ENCODE peak calls at places on chromosomes 2 and 18, in four cellular contexts. T is stimulated activated CD4-positive, alpha-beta T cell treated with anti-CD3 and anti-CD28 coated beads, Interleukin-12 subunit alpha, Interleukin-12 subunit beta, amount 100 ng/mL, for 4 hours; Q is GM13976; K is pons. H is an unnamed sample.

GRCh38 chr2:100236166-100236565 is 86.1 kb downstream of the LONRF2 start:
- DNase-seq in T (no peak), Q (no peak), K (no peak), H (no peak)

GRCh38 chr2:67579791-67580190 is 182.7 kb downstream of the ETAA1 start:
- DNase-seq in T (no peak), Q (no peak), K (no peak), H (no peak)

GRCh38 chr2:29895296-29895695 is 26.1 kb downstream of the ALK start:
- DNase-seq in T (no peak), K (peak), Q (no peak), H (no peak)

GRCh38 chr18:79537758-79538157 is 141.8 kb upstream of the CTDP1 start:
- DNase-seq in T (no peak), K (no peak), Q (no peak), H (no peak)

GRCh38 chr2:235011929-235012631 is 60.3 kb downstream of the SH3BP4 start:
- DNase-seq in K (no peak), Q (no peak), T (no peak), H (no peak)

GRCh38 chr2:166972418-166972817 is 84.1 kb downstream of the XIRP2 start:
- DNase-seq in K (no peak), Q (no peak), T (no peak), H (no peak)

GRCh38 chr2:186891219-186891621 is 42.2 kb upstream of the ZSWIM2 start:
- DNase-seq in K (no peak), Q (no peak), T (no peak), H (no peak)

GRCh38 chr2:162025121-162025911 is 48.7 kb downstream of the DPP4 start:
- DNase-seq in Q (no peak), K (no peak), T (no peak), H (no peak)

GRCh38 chr2:66434679-66435548 is at the start of gene MEIS1:
- DNase-seq in T (no peak), Q (peak), K (peak), H (peak)

GRCh38 chr2:70103531-70104061 is 16.3 kb downstream of the PCBP1 start:
- DNase-seq in K (no peak), Q (no peak), T (no peak), H (no peak)

GRCh38 chr2:69298261-69298660 is 88.8 kb downstream of the GFPT1 start:
- DNase-seq in Q (no peak), K (no peak), T (no peak), H (no peak)

GRCh38 chr18:60684843-60685513 is 312.4 kb upstream of the MC4R start:
- DNase-seq in T (no peak), K (peak), Q (peak), H (no peak)

GRCh38 chr18:31920326-31920725 is 22.6 kb downstream of the TRAPPC8 start:
- DNase-seq in T (no peak), Q (no peak), K (no peak), H (no peak)

GRCh38 chr2:62207480-62207879 is 11.6 kb downstream of the B3GNT2 start:
- DNase-seq in T (no peak), K (no peak), Q (no peak), H (no peak)

GRCh38 chr2:100142393-100142792 is at the start of gene AFF3:
- DNase-seq in Q (peak), K (peak), T (peak), H (peak)

GRCh38 chr18:75592527-75592926 is 165.0 kb upstream of the SMIM21 start:
- DNase-seq in Q (no peak), T (no peak), K (no peak), H (no peak)

GRCh38 chr18:48767090-48767670 is 183.6 kb downstream of the SMAD7 start:
- DNase-seq in Q (no peak), T (no peak), K (no peak), H (no peak)

GRCh38 chr2:159045545-159046454 is 77.4 kb downstream of the TANC1 start:
- DNase-seq in Q (no peak), T (no peak), K (no peak), H (no peak)

GRCh38 chr2:118834901-118835738 is 12.3 kb downstream of the EN1 start:
- DNase-seq in T (no peak), K (no peak), Q (peak), H (no peak)

GRCh38 chr18:12679183-12679786 is 21.4 kb upstream of the SPIRE1 start:
- DNase-seq in T (no peak), K (peak), Q (no peak), H (no peak)

GRCh38 chr18:54023471-54023870 is 201.0 kb downstream of the MBD2 start:
- DNase-seq in K (no peak), T (no peak), Q (no peak), H (no peak)

GRCh38 chr2:20074001-20074648 is 22.7 kb upstream of the LAPTM4A start:
- DNase-seq in K (no peak), Q (no peak), T (no peak), H (no peak)

GRCh38 chr18:49966090-49966489 is 152.8 kb upstream of the ACAA2 start:
- DNase-seq in Q (no peak), K (no peak), T (no peak), H (no peak)

GRCh38 chr2:29154610-29155009 is 39.4 kb downstream of the CLIP4 start:
- DNase-seq in Q (no peak), K (no peak), T (no peak), H (no peak)

GRCh38 chr18:8686556-8686955 is 18.8 kb upstream of the MTCL1 start:
- DNase-seq in T (no peak), K (no peak), Q (no peak), H (no peak)

GRCh38 chr18:11074879-11075278 is 74.5 kb downstream of the PIEZO2 start:
- DNase-seq in Q (no peak), K (no peak), T (no peak), H (no peak)

GRCh38 chr2:153105829-153106578 is 372.6 kb downstream of the RPRM start:
- DNase-seq in Q (no peak), T (no peak), K (no peak), H (no peak)

GRCh38 chr2:62577994-62578836 is 72.2 kb upstream of the TMEM17 start:
- DNase-seq in K (no peak), T (no peak), Q (no peak), H (no peak)

GRCh38 chr2:112920923-112921532 is 10.1 kb downstream of the IL37 start:
- DNase-seq in T (no peak), Q (no peak), K (no peak), H (no peak)

GRCh38 chr2:73983322-73984202 is 1.1 kb upstream of the TET3 start:
- DNase-seq in Q (no peak), K (peak), T (no peak), H (no peak)

GRCh38 chr2:23430263-23430662 is 45.3 kb downstream of the KLHL29 start:
- DNase-seq in T (no peak), Q (no peak), K (no peak), H (no peak)

H was measured in germinal center.